ENCODE peak calls at places on chromosomes 2 and 18, in five cellular contexts. P is fibroblast of mammary gland, E is foreskin fibroblast, Q is colonic mucosa, T is body of pancreas. V is an unnamed sample.
A peak's percentile ranks its signal among the peaks of the same experiment; 100 is the strongest.

GRCh38 chr2:10487144-10488104 is 39.3 kb upstream of the ODC1 start:
- DNase-seq in P (peak; percentile 34), E (no peak), Q (no peak), T (no peak), V (no peak)

GRCh38 chr18:58615150-58616132 is 13.4 kb downstream of the ALPK2 start:
- DNase-seq in P (peak; percentile 63), E (no peak), Q (peak; percentile 20), T (no peak), V (no peak)

GRCh38 chr18:8045890-8046289 is 478.8 kb downstream of the PTPRM start:
- DNase-seq in P (peak; percentile 46), E (no peak), Q (no peak), T (no peak), V (no peak)

GRCh38 chr18:31161757-31162418 is 768 bp downstream of the DSC1 start:
- DNase-seq in P (no peak), E (no peak), Q (no peak), T (no peak), V (no peak)

GRCh38 chr2:207727256-207727655 is 15.8 kb downstream of the CCNYL1 start:
- DNase-seq in P (peak; percentile 49), E (peak; percentile 16), Q (no peak), T (no peak), V (no peak)

GRCh38 chr2:108347786-108348185 is 30.0 kb upstream of the SULT1C4 start:
- DNase-seq in P (no peak), E (no peak), Q (no peak), T (no peak), V (no peak)

GRCh38 chr2:145197944-145198343 is 678.0 kb upstream of the ZEB2 start:
- DNase-seq in P (no peak), E (no peak), Q (no peak), T (no peak), V (no peak)

GRCh38 chr2:241051578-241052487 is 50.3 kb downstream of the MTERF4 start:
- DNase-seq in P (no peak), E (no peak), Q (peak; percentile 14), T (no peak), V (no peak)

GRCh38 chr2:235283246-235283645 is 210.6 kb upstream of the AGAP1 start:
- DNase-seq in P (peak; percentile 31), E (no peak), Q (no peak), T (no peak), V (no peak)

GRCh38 chr2:46500801-46501200 is 21.4 kb downstream of the TMEM247 start:
- DNase-seq in P (no peak), E (no peak), Q (no peak), T (no peak), V (no peak)

DNA sequence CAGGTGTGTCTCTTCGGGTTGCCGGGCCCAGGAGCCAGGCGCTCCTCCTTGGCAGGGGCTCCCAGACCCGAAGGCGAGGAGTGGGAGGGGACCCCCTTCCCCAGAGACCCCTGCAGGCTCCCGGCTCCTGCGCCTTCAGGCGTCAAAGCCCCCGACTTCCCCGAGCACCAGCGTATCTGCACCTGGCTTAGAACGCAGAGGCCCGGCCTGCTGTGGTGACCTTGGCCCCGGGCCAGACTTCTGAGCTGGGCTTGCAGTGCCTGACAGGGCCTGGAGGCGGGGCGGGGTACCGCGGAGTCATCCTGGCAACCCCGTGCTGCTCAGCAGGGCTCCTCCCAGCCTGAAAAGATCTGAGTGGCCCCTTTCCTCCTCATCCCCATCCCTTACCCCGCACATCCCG is 27.0 kb downstream of the SKA1 start:
- DNase-seq in P (peak; percentile 47), E (peak; percentile 9), Q (peak; percentile 68), T (peak; percentile 97), V (no peak)
- H3K4me3 ChIP-seq in P (no peak overlapping the region), E (no peak overlapping the region), Q (no peak overlapping the region), T (no peak overlapping the region), V (no peak overlapping the region)

DNA sequence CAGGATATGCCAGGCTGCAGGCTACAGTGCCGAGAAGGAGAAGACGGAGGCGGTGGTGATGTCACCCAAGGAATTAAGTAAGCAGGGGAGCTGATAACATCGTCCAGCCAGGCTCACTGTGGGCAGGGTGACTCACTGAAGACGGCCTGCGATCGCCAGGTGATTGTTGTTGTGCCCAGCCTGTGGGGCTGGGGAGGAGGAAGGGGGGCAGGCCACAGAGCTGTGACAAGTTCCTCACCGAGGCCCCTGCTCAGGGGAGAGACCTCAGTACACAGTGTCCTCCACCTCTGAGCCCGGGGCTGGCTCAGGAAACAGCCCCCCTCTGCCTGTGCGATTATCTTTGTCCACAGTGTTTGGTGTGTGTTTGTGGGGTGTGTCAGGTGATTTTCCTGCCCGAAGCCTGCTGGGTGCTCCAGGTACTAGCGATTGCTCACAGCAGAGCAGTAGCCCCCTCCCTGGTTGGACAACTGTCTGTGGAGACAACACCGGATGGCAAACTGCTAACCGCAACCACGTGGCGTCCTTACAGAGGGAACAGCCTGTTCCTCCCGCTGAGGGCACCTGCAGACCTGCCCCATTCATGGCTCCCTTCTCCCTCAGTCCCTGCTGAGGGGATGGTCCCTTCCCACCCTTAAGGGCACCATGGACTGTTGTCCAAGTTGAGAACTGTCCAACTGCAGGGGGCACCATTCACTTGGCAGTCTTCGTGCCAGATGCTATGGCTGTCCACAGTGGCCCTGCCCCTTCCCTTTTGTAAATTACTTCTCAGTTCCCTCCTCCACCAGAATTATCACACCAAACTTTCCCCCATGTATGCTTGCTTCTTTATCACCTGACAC is 95.1 kb downstream of the ZFP36L2 start:
- DNase-seq in P (peak; percentile 88), E (peak; percentile 78), Q (peak; percentile 85), T (peak; percentile 75), V (no peak)
- TF ChIP-seq CTCF in P (peak; percentile 38), E (peak; percentile 30), Q (peak; percentile 33), T (peak; percentile 21), V (peak; percentile 32)

DNA sequence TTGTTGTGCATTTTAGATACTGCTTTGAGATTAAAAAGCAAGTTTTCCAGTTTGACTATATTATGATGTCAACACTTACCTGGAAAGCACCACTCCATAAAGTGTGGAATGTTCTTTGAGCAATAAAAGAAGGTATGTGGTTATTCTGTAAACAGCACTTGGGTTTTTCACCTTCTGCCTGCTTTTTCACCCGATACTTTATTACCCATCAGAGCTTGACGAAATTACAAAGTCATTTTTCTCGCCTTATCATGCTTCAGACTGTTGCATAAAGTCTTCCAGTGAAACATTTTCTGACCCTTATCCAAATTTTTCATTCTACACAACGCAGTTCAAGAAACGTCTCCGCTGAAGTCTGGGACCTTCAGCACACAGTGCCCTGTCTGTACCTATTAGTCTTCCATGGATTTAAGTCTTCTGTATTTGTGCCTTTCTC is 25.2 kb downstream of the CAB39 start:
- DNase-seq in P (no peak), E (no peak), Q (peak; percentile 35), T (no peak), V (no peak)
- H3K4me3 ChIP-seq in P (no peak overlapping the region), E (no peak overlapping the region), Q (no peak overlapping the region), T (no peak overlapping the region), V (no peak overlapping the region)

GRCh38 chr18:68662779-68663178 is 52.1 kb downstream of the TMX3 start:
- DNase-seq in P (peak; percentile 57), E (no peak), Q (no peak), T (no peak), V (no peak)
- TF ChIP-seq CTCF in P (peak; percentile 33), E (no peak), Q (no peak), T (no peak), V (no peak)

GRCh38 chr2:45435316-45435715 is 175.8 kb downstream of the SRBD1 start:
- DNase-seq in P (peak; percentile 59), E (peak; percentile 56), Q (no peak), T (no peak), V (no peak)
- H3K4me3 ChIP-seq in P (no peak overlapping the region), E (no peak overlapping the region), Q (no peak overlapping the region), T (no peak overlapping the region), V (no peak overlapping the region)

GRCh38 chr2:9178905-9179571 is 27.6 kb upstream of the ASAP2 start:
- DNase-seq in P (peak; percentile 93), E (peak; percentile 74), Q (peak; percentile 84), T (peak; percentile 51), V (no peak)

GRCh38 chr2:9174771-9175441 is 31.7 kb upstream of the ASAP2 start:
- DNase-seq in P (peak; percentile 83), E (peak; percentile 89), Q (no peak), T (no peak), V (peak; percentile 65)

GRCh38 chr2:9184319-9184807 is 22.2 kb upstream of the ASAP2 start:
- DNase-seq in P (no peak), E (no peak), Q (no peak), T (no peak), V (no peak)

GRCh38 chr2:9178110-9178904 is 28.3 kb upstream of the ASAP2 start:
- DNase-seq in P (peak; percentile 25), E (no peak), Q (peak; percentile 77), T (peak; percentile 48), V (no peak)

GRCh38 chr2:9179572-9180201 is 26.9 kb upstream of the ASAP2 start:
- DNase-seq in P (peak; percentile 98), E (peak; percentile 94), Q (peak; percentile 81), T (peak; percentile 28), V (peak; percentile 49)
- TF ChIP-seq CTCF in P (no peak), E (no peak), Q (no peak), T (no peak), V (no peak)

DNA sequence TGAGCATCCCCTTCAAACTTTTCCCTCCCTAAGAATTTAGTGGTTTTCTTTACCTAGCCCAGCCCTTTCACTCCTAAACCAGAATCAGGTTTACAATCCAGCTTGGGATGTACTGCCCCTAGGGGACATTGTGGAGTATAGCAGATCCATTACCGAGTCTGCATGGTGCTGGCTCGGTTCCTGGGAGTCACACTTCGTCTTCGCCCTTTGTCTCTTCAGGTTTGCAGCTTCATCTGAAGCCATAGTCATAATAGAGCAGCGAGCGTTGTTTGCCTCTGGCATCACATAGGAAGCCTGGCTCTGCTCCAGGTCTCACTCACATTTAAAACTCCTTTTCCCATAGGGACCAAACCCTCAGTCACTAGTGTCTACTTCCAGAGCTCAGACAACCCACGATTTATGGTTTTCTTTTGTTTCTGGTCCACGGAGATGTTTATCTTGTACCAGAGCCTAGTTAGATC is 16.8 kb upstream of the LYPD6 start:
- DNase-seq in P (peak; percentile 36), E (peak; percentile 8), Q (peak; percentile 36), T (peak; percentile 57), V (peak; percentile 19)
- H3K4me3 ChIP-seq in P (no peak overlapping the region), E (no peak overlapping the region), Q (no peak overlapping the region), T (no peak overlapping the region), V (no peak overlapping the region)

DNA sequence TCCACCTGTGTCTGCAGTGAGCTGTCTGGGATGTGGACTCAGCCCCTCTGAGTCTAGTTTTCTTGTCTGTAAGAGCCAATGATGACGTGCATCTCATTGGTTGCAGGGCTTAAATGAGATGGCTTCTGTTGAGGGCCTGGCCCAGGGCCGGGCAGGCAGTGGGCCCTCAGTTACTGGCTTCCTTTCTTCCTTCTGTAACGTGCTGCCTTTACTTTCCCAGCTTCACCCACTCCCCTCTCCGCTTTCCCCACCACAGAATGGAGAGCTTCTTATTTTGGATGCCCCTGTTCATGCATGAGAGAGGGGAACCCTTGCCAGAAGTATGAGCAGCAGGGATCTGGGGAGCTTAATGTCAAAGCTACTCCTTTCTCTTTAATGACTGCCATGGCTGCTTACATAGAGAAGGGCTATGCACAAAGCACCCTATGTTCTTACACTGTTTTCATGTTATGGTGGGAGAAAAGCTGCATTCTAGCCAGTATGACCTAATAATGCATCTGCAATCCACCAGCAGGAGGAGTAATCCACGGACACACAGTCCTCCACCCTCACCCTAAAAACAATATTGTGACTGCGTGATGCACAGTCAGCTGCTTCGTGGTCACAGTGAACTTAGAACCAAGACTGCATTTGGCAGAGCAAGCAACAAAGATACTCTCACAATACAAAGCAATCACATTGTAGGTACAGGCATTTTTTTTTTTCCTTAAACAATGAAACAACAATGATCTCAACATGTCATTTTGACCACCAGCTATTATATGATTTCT is 37.2 kb downstream of the CREG2 start:
- DNase-seq in P (peak; percentile 80), E (peak; percentile 45), Q (no peak), T (no peak), V (no peak)
- TF ChIP-seq CTCF in P (peak; percentile 57), E (peak; percentile 49), Q (no peak), T (no peak), V (peak; percentile 47)

GRCh38 chr2:129070663-129071062 is 752.0 kb upstream of the HS6ST1 start:
- DNase-seq in P (no peak), E (no peak), Q (no peak), T (no peak), V (no peak)
- H3K4me3 ChIP-seq in P (no peak overlapping the region), E (no peak overlapping the region), Q (no peak overlapping the region), T (no peak overlapping the region), V (no peak overlapping the region)